ENCODE peak calls at places on chromosomes 7 and 10, in nine cellular contexts. One of them, this sample, is unnamed.

GRCh38 chr7:4873071-4873944 is 10.2 kb downstream of the RADIL start:
- DNase-seq in NCI-H2029: no peak
- DNase-seq in NCI-H1092 treated with DMSO at 0.1 percent for 48 hours: no peak
- DNase-seq in HuH-7.5: no peak
- DNase-seq in caudate nucleus: peak
- DNase-seq in cardiac septum: peak
- DNase-seq in Peyer's patch: no peak
- DNase-seq in NCI-H510A treated with DMSO at 0.1 percent for 48 hours: no peak
- DNase-seq in Panc1: no peak
- DNase-seq in this sample: no peak

GRCh38 chr7:28630350-28630749 is 218.0 kb downstream of the CREB5 start:
- DNase-seq in NCI-H2029: no peak
- DNase-seq in NCI-H1092 treated with DMSO at 0.1 percent for 48 hours: no peak
- DNase-seq in HuH-7.5: no peak
- DNase-seq in caudate nucleus: no peak
- DNase-seq in cardiac septum: no peak
- DNase-seq in Peyer's patch: no peak
- DNase-seq in NCI-H510A treated with DMSO at 0.1 percent for 48 hours: no peak
- DNase-seq in Panc1: no peak
- DNase-seq in this sample: no peak

GRCh38 chr10:13633689-13634088 is 46.9 kb downstream of the PRPF18 start:
- DNase-seq in NCI-H2029: no peak
- DNase-seq in NCI-H1092 treated with DMSO at 0.1 percent for 48 hours: no peak
- DNase-seq in HuH-7.5: no peak
- DNase-seq in caudate nucleus: no peak
- DNase-seq in cardiac septum: no peak
- DNase-seq in Peyer's patch: no peak
- DNase-seq in NCI-H510A treated with DMSO at 0.1 percent for 48 hours: peak
- DNase-seq in Panc1: no peak
- DNase-seq in this sample: no peak

GRCh38 chr7:99499356-99499712 is 747 bp downstream of the ZNF394 start:
- DNase-seq in NCI-H2029: no peak
- DNase-seq in NCI-H1092 treated with DMSO at 0.1 percent for 48 hours: no peak
- DNase-seq in HuH-7.5: no peak
- DNase-seq in caudate nucleus: no peak
- DNase-seq in cardiac septum: no peak
- DNase-seq in Peyer's patch: no peak
- DNase-seq in NCI-H510A treated with DMSO at 0.1 percent for 48 hours: no peak
- DNase-seq in Panc1: no peak
- DNase-seq in this sample: no peak

GRCh38 chr10:54133201-54133600 is 667.8 kb downstream of the PCDH15 start:
- DNase-seq in NCI-H2029: no peak
- DNase-seq in NCI-H1092 treated with DMSO at 0.1 percent for 48 hours: no peak
- DNase-seq in HuH-7.5: no peak
- DNase-seq in caudate nucleus: no peak
- DNase-seq in cardiac septum: no peak
- DNase-seq in Peyer's patch: no peak
- DNase-seq in NCI-H510A treated with DMSO at 0.1 percent for 48 hours: no peak
- DNase-seq in Panc1: no peak
- DNase-seq in this sample: no peak

GRCh38 chr7:137476937-137477336 is 133.4 kb upstream of the PTN start:
- DNase-seq in NCI-H2029: no peak
- DNase-seq in NCI-H1092 treated with DMSO at 0.1 percent for 48 hours: no peak
- DNase-seq in HuH-7.5: no peak
- DNase-seq in caudate nucleus: no peak
- DNase-seq in cardiac septum: no peak
- DNase-seq in Peyer's patch: no peak
- DNase-seq in NCI-H510A treated with DMSO at 0.1 percent for 48 hours: no peak
- DNase-seq in Panc1: no peak
- DNase-seq in this sample: no peak

GRCh38 chr10:51706225-51706624 is 6.8 kb upstream of the CSTF2T start:
- DNase-seq in NCI-H2029: no peak
- DNase-seq in NCI-H1092 treated with DMSO at 0.1 percent for 48 hours: no peak
- DNase-seq in HuH-7.5: no peak
- DNase-seq in caudate nucleus: no peak
- DNase-seq in cardiac septum: no peak
- DNase-seq in Peyer's patch: no peak
- DNase-seq in NCI-H510A treated with DMSO at 0.1 percent for 48 hours: no peak
- DNase-seq in Panc1: no peak
- DNase-seq in this sample: peak

GRCh38 chr10:86252573-86252972 is 114.0 kb downstream of the GRID1 start:
- DNase-seq in NCI-H2029: no peak
- DNase-seq in NCI-H1092 treated with DMSO at 0.1 percent for 48 hours: peak
- DNase-seq in HuH-7.5: no peak
- DNase-seq in caudate nucleus: no peak
- DNase-seq in cardiac septum: no peak
- DNase-seq in Peyer's patch: no peak
- DNase-seq in NCI-H510A treated with DMSO at 0.1 percent for 48 hours: no peak
- DNase-seq in Panc1: no peak
- DNase-seq in this sample: no peak

GRCh38 chr10:117240730-117241529 is at the start of gene SLC18A2:
- DNase-seq in NCI-H2029: no peak
- DNase-seq in NCI-H1092 treated with DMSO at 0.1 percent for 48 hours: no peak
- DNase-seq in HuH-7.5: no peak
- DNase-seq in caudate nucleus: no peak
- DNase-seq in cardiac septum: peak
- DNase-seq in Peyer's patch: no peak
- DNase-seq in NCI-H510A treated with DMSO at 0.1 percent for 48 hours: no peak
- DNase-seq in Panc1: no peak
- DNase-seq in this sample: no peak

GRCh38 chr7:55569269-55569663 is 3.0 kb downstream of the VOPP1 start:
- DNase-seq in NCI-H2029: no peak
- DNase-seq in NCI-H1092 treated with DMSO at 0.1 percent for 48 hours: no peak
- DNase-seq in HuH-7.5: no peak
- DNase-seq in caudate nucleus: no peak
- DNase-seq in cardiac septum: no peak
- DNase-seq in Peyer's patch: no peak
- DNase-seq in NCI-H510A treated with DMSO at 0.1 percent for 48 hours: no peak
- DNase-seq in Panc1: no peak
- DNase-seq in this sample: no peak

This sample was measured in mucosa of descending colon.